ENCODE peak calls at places on chromosome 17, in seven cellular contexts. Q, N, T, R, S, U and C are unnamed samples.

GRCh38 chr17:57106107-57106835 is 21.2 kb downstream of the AKAP1 start:
- DNase-seq in N (no peak), R (no peak), T (no peak), S (no peak), Q (peak; percentile 57), U (no peak), C (no peak)

GRCh38 chr17:79836952-79837887 is 2.0 kb downstream of the CBX4 start:
- DNase-seq in T (peak; percentile 89), R (peak; percentile 96), S (no peak), N (no peak), Q (peak; percentile 94), U (peak; percentile 47), C (peak; percentile 92)

GRCh38 chr17:7673239-7673638 is 14.1 kb downstream of the TP53 start:
- DNase-seq in S (no peak), T (no peak), U (no peak), R (peak; percentile 31), N (no peak), Q (peak; percentile 64), C (peak; percentile 74)

GRCh38 chr17:81703747-81704654 is 834 bp downstream of the MRPL12 start:
- DNase-seq in U (no peak), Q (no peak), N (no peak), R (no peak), S (no peak), T (no peak), C (no peak)

GRCh38 chr17:19004601-19005441 is at the start of gene FAM83G:
- DNase-seq in U (peak; percentile 65), N (peak; percentile 81), Q (peak; percentile 87), R (peak; percentile 89), S (peak; percentile 32), T (peak; percentile 80), C (peak; percentile 93)

GRCh38 chr17:34981538-34982241 is 1.4 kb downstream of the LIG3 start:
- DNase-seq in S (no peak), Q (no peak), R (no peak), U (no peak), T (no peak), N (no peak), C (no peak)

GRCh38 chr17:21397341-21398050 is 21.3 kb downstream of the KCNJ12 start:
- DNase-seq in S (no peak), T (no peak), N (peak; percentile 74), U (no peak), Q (no peak), R (no peak), C (no peak)

GRCh38 chr17:393806-394717 is 41.5 kb upstream of the RPH3AL start:
- DNase-seq in U (no peak), S (no peak), N (no peak), Q (no peak), T (no peak), R (no peak), C (peak; percentile 51)

GRCh38 chr17:5591966-5592365 is 7.7 kb upstream of the NLRP1 start:
- DNase-seq in Q (no peak), T (no peak), U (no peak), R (no peak), N (no peak), S (no peak), C (no peak)
- TF ChIP-seq POLR2A in Q (no peak), T (no peak), U (no peak), R (no peak), N (no peak), S (no peak), C (no peak)

GRCh38 chr17:32142038-32142856 is at the start of gene RHOT1:
- DNase-seq in Q (peak; percentile 87), T (peak; percentile 69), N (peak; percentile 76), R (peak; percentile 76), S (peak; percentile 48), U (peak; percentile 75), C (peak; percentile 77)
- TF ChIP-seq POLR2A in Q (peak; percentile 51), T (no peak), N (peak; percentile 45), R (no peak), S (no peak), U (peak; percentile 11), C (peak; percentile 51)

DNA sequence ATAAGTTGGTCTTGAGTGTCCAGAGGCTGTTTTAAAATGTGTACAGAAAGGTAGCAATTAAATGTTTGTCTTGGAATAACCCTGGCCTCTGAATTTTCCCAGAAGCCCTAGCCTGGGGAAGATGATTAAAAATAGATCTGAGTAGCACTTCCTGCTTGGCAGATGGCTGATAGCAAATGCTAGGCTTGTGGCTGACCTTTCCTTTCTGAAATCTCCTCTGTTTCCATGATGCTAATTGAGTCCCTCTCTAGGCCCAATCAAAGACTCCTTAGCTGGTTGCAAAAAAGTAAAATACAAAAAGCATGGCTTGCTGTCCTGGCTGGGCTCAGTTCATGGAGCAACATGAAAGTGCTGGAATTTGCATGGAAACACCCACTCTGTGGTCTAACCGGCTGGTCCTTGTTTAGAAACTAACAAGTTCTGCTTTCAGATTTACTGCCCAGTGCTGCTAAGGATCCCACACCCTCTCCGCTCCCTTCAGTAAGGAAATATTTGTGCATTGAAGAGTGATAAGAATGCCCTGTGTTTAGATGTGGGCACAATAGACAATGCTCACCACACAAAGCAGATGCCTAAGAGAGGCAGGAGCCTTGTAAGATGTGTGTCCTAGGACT is 40.8 kb downstream of the YPEL2 start:
- DNase-seq in Q (no peak), S (peak; percentile 38), N (peak; percentile 66), R (peak; percentile 53), U (no peak), T (no peak), C (no peak)
- TF ChIP-seq POLR2A in Q (no peak), S (no peak), N (no peak), R (no peak), U (no peak), T (no peak), C (no peak)

GRCh38 chr17:8856869-8857575 is 10.5 kb downstream of the PIK3R6 start:
- DNase-seq in U (no peak), Q (no peak), R (no peak), N (no peak), T (no peak), S (no peak), C (no peak)
- TF ChIP-seq POLR2A in U (no peak), Q (no peak), R (no peak), N (no peak), T (no peak), S (no peak), C (no peak)

GRCh38 chr17:16438173-16438556 is 22.8 kb downstream of the TRPV2 start:
- DNase-seq in Q (no peak), N (no peak), S (no peak), R (no peak), U (no peak), T (no peak), C (no peak)

GRCh38 chr17:16439303-16439791 is 24.0 kb downstream of the TRPV2 start:
- DNase-seq in S (no peak), N (no peak), T (no peak), Q (no peak), U (no peak), R (no peak), C (peak; percentile 54)

GRCh38 chr17:16437083-16437482 is 21.7 kb downstream of the TRPV2 start:
- DNase-seq in U (no peak), N (no peak), T (no peak), Q (no peak), S (no peak), R (no peak), C (no peak)

GRCh38 chr17:16439867-16440351 is 24.5 kb downstream of the TRPV2 start:
- DNase-seq in T (no peak), R (no peak), S (no peak), Q (no peak), U (no peak), N (no peak), C (no peak)

DNA sequence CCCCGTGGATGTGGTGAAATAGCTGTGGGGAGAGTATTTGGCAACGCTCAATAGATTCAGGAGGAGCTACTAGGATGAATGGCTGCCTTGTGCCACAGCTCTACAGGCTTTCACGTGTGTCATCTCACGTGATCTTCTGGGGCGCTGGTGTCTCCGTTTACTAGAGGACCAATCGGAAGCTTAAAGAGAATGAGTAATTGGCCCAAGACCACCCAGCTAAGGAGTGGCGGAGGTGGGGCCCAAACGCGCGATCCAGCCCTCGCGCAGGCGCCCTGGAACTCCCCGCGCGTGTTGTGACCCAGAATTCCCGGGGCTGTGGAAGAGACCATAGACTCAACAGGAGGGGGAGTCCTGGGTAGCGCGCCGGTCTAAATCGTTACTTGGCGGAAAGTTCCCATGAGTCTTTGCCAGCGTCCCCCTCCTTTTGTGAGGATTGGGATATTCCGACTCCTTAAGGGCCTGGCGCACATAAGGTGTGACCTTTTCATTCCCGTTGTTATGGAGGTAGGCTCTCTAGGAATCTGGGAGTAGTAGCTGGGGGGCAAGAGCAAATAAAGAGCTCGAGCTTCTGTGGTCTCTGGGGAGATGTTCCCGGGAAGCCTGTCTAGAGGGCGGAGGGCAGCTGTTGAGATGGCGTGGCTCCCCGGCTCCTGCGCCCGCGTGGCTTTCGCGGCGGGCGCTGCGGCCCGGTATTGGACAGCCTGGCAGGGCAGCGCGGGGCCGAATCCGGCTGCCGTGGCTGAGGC is 23.4 kb downstream of the TRPV2 start:
- DNase-seq in T (peak; percentile 93), Q (peak; percentile 100), U (peak; percentile 95), S (peak; percentile 90), R (peak; percentile 95), N (peak; percentile 97), C (peak; percentile 90)
- TF ChIP-seq POLR2A in T (peak; percentile 32), Q (peak; percentile 96), U (peak; percentile 55), S (peak; percentile 38), R (no peak), N (peak; percentile 46), C (peak; percentile 82)

GRCh38 chr17:29568331-29569244 is at the start of gene TP53I13:
- DNase-seq in T (peak; percentile 76), Q (peak; percentile 90), U (peak; percentile 90), S (peak; percentile 79), R (peak; percentile 91), N (peak; percentile 87), C (peak; percentile 94)
- TF ChIP-seq POLR2A in T (peak; percentile 21), Q (peak; percentile 81), U (peak; percentile 37), S (peak; percentile 32), R (no peak), N (peak; percentile 63), C (peak; percentile 65)

DNA sequence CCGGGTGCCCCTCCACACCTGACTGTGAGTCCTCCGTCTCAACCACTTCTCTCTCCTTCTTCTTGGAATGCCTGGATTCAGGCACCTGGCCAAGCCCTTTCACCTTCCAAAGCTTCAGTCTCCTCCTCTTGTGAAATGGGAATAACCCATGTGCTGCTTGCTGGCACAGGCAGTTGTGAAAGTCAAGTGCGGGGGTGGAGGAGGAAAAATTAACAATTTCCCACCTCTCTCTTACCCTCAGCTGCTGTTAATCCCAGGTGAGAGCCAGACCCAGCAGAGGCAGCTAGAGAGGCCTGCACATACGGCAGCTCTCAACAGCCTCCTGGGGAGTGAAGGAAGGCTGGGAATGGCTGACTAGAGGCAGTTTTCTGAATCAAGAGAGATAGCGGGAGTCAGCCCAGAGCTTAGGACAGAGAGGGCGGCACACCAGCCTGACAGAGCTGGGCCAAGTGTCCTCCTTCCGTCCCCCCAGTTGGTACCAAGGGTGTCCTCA is 77.9 kb upstream of the LGALS9 start:
- DNase-seq in T (no peak), N (peak; percentile 52), Q (peak; percentile 59), S (no peak), R (no peak), U (peak; percentile 57), C (no peak)
- TF ChIP-seq POLR2A in T (no peak), N (no peak), Q (no peak), S (no peak), R (no peak), U (no peak), C (no peak)